ENCODE peak calls at places on chromosomes 12 and 14, in six cellular contexts. D is fibroblast of lung, Q is Peyer's patch, K is lower leg skin, G is Calu3, A is A549. C is an unnamed sample.

GRCh38 chr12:115749071-115749470 is 528.4 kb downstream of the MED13L start:
- DNase-seq in D (no peak), Q (no peak), K (no peak), G (no peak), A (no peak), C (no peak)

GRCh38 chr14:103879570-103880333 is 32.4 kb upstream of the PPP1R13B start:
- DNase-seq in D (no peak), Q (no peak), K (no peak), G (peak; percentile 92), A (peak; percentile 97), C (no peak)

GRCh38 chr12:52350021-52350620 is 17.2 kb downstream of the KRT85 start:
- DNase-seq in D (no peak), Q (no peak), K (no peak), G (no peak), A (no peak), C (no peak)

GRCh38 chr12:68863109-68863770 is 55.3 kb downstream of the MDM2 start:
- DNase-seq in D (no peak), Q (no peak), K (no peak), G (no peak), A (no peak), C (no peak)

GRCh38 chr12:39277416-39277815 is 165.5 kb downstream of the KIF21A start:
- DNase-seq in D (no peak), Q (no peak), K (no peak), G (no peak), A (no peak), C (no peak)

GRCh38 chr12:49190317-49190716 is 1.4 kb upstream of the TUBA1A start:
- DNase-seq in D (no peak), Q (no peak), K (no peak), G (no peak), A (no peak), C (no peak)

GRCh38 chr12:53222170-53223005 is 9.6 kb downstream of the RARG start:
- DNase-seq in D (no peak), Q (no peak), K (no peak), G (no peak), A (no peak), C (no peak)

GRCh38 chr12:127928615-127929014 is 338.4 kb upstream of the TMEM132C start:
- DNase-seq in D (no peak), Q (no peak), K (no peak), G (no peak), A (no peak), C (no peak)

GRCh38 chr12:6215932-6216494 is 15.8 kb downstream of the CD9 start:
- DNase-seq in D (peak; percentile 80), Q (no peak), K (peak; percentile 93), G (peak; percentile 96), A (peak; percentile 98), C (no peak)

GRCh38 chr12:31835276-31835882 is 106.6 kb upstream of the AMN1 start:
- DNase-seq in D (no peak), Q (no peak), K (no peak), G (peak; percentile 47), A (peak; percentile 27), C (no peak)

GRCh38 chr14:36522347-36522971 is 2.4 kb upstream of the NKX2-1 start:
- DNase-seq in D (no peak), Q (no peak), K (no peak), G (no peak), A (no peak), C (no peak)

GRCh38 chr12:123767613-123768012 is 5.5 kb downstream of the DNAH10 start:
- DNase-seq in D (no peak), Q (no peak), K (no peak), G (no peak), A (no peak), C (no peak)

GRCh38 chr12:836952-837351 is 84.6 kb downstream of the WNK1 start:
- DNase-seq in D (no peak), Q (no peak), K (no peak), G (no peak), A (no peak), C (no peak)

GRCh38 chr12:52178984-52179383 is 12.8 kb downstream of the KRT80 start:
- DNase-seq in D (no peak), Q (no peak), K (no peak), G (no peak), A (no peak), C (no peak)

GRCh38 chr12:103944964-103945363 is 14.8 kb downstream of the HSP90B1 start:
- DNase-seq in D (no peak), Q (no peak), K (no peak), G (no peak), A (no peak), C (no peak)

GRCh38 chr12:30996255-30996654 is 69.7 kb downstream of the TSPAN11 start:
- DNase-seq in D (peak; percentile 86), Q (no peak), K (no peak), G (no peak), A (no peak), C (no peak)

GRCh38 chr12:69087986-69088385 is 151.4 kb upstream of the CPSF6 start:
- DNase-seq in D (no peak), Q (no peak), K (no peak), G (no peak), A (no peak), C (no peak)

GRCh38 chr14:45253754-45254300 is 825 bp upstream of the MIS18BP1 start:
- DNase-seq in D (no peak), Q (no peak), K (no peak), G (peak; percentile 4), A (peak; percentile 33), C (no peak)

GRCh38 chr14:31410048-31410654 is 10.2 kb downstream of the HEATR5A start:
- DNase-seq in D (no peak), Q (no peak), K (no peak), G (no peak), A (no peak), C (no peak)

GRCh38 chr12:7131502-7131866 is 1.3 kb downstream of the CLSTN3 start:
- DNase-seq in D (no peak), Q (no peak), K (no peak), G (peak; percentile 4), A (no peak), C (no peak)

GRCh38 chr14:53016919-53017318 is 66.1 kb upstream of the FERMT2 start:
- DNase-seq in D (no peak), Q (no peak), K (no peak), G (no peak), A (no peak), C (no peak)

GRCh38 chr14:92484132-92484823 is 29.3 kb upstream of the RIN3 start:
- DNase-seq in D (no peak), Q (no peak), K (no peak), G (no peak), A (no peak), C (no peak)

GRCh38 chr12:29415111-29415510 is 34.1 kb upstream of the ERGIC2 start:
- DNase-seq in D (no peak), Q (no peak), K (no peak), G (no peak), A (no peak), C (no peak)
- TF ChIP-seq CTCF in D (no peak), Q (no peak), K (no peak), G (no peak), A (no peak), C (no peak)

GRCh38 chr14:100533647-100534485 is 53.4 kb downstream of the BEGAIN start:
- DNase-seq in D (peak; percentile 22), Q (peak; percentile 2), K (peak; percentile 13), G (no peak), A (no peak), C (peak; percentile 6)
- TF ChIP-seq CTCF in D (no peak), Q (no peak), K (no peak), G (no peak), A (no peak), C (no peak)

DNA sequence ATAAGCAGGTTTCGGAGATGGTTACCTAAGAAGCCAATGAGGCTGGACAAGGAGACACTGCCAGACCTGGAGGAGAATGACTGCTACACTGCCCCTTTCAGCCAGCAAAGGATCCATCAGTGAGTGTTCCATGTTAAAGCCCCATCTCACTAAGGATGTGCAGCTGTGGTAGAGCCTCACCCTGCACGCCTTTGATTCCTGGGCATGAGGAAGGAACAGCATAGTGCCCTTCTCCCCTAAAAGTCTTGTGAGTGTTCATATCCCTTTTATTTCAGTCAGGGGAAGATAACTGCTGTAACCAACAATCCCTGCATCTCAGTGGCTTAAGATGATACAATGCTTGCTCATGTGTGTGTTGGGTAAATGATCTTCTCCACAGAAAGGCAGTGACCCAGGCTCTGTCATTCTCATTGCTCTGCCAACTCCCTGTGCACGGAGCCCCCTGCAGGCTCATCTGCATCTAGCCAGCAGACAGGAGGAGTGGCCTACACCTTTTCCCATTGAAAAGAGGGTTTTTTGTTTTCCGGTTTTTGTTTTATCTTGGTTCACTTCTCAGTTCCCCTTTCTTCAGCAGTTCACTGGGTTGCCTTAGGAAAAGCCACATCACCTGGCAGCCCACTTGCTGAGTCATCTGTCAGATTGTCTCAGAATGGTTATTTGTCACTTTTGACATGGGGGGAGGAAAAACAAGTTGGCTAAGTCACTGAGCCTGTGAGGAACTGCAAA is 193.1 kb downstream of the ANO4 start:
- DNase-seq in D (peak; percentile 22), Q (no peak), K (no peak), G (peak; percentile 72), A (peak; percentile 21), C (no peak)
- TF ChIP-seq CTCF in D (peak; percentile 42), Q (peak; percentile 26), K (no peak), G (peak; percentile 22), A (no peak), C (no peak)

DNA sequence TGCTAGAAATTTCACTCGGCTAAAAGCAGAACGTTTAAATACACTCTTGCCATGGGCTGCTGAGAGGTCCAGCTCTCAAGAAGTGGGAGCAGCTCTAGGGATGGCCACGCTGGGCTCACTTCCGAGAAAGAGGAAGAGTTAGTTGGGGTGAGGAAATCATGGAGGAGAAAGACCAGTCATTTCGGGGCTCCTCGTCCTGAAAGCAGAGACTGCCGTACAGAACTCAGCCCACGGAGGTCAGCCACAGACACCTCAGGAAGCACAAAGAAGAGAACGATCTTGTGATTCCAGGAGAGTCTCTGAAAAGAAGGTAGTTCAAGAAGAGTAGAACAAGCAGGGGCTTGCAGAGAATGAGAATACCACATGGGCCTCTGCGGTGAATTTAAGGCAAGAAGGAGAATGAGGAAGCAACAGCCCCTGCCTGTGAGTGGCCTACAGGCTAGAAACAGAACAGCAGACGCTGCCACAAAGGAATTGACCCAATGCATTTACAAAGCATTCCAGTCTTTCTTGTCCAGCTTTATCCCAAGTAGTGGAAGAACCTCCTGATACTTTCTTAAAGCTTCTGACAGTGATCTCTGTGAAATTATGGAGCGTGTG is 311.9 kb downstream of the CACNA1C start:
- DNase-seq in D (no peak), Q (no peak), K (no peak), G (no peak), A (no peak), C (no peak)
- TF ChIP-seq CTCF in D (no peak), Q (no peak), K (no peak), G (no peak), A (no peak), C (no peak)

GRCh38 chr14:65361920-65362319 is 50.6 kb upstream of the FUT8 start:
- DNase-seq in D (peak; percentile 96), Q (no peak), K (peak; percentile 75), G (no peak), A (no peak), C (no peak)

GRCh38 chr14:65360144-65360784 is 52.3 kb upstream of the FUT8 start:
- DNase-seq in D (no peak), Q (no peak), K (no peak), G (no peak), A (no peak), C (no peak)

GRCh38 chr14:65356327-65356836 is 56.1 kb upstream of the FUT8 start:
- DNase-seq in D (peak; percentile 64), Q (no peak), K (peak; percentile 35), G (peak; percentile 82), A (peak; percentile 41), C (no peak)

GRCh38 chr14:65357091-65357490 is 55.4 kb upstream of the FUT8 start:
- DNase-seq in D (no peak), Q (no peak), K (no peak), G (no peak), A (no peak), C (no peak)

GRCh38 chr14:65359503-65359902 is 53.0 kb upstream of the FUT8 start:
- DNase-seq in D (peak; percentile 78), Q (no peak), K (no peak), G (no peak), A (no peak), C (no peak)
- TF ChIP-seq CTCF in D (no peak), Q (peak; percentile 40), K (no peak), G (no peak), A (peak; percentile 14), C (no peak)

C was measured in activated B cell treated with CpG ODN at 0.5 μM for 24 hours.